ENCODE peak calls at places on chromosomes 2 and 18, in five cellular contexts. E is thyroid gland, R is uterus, F is GM23338, L is neuronal stem cell. C is an unnamed sample.
A peak's percentile ranks its signal among the peaks of the same experiment; 100 is the strongest.

GRCh38 chr18:68448736-68449135 is 266.2 kb downstream of the TMX3 start:
- DNase-seq in E (no peak), R (no peak), F (no peak), L (no peak), C (no peak)

GRCh38 chr2:240250985-240251847 is 110.8 kb upstream of the OTOS start:
- DNase-seq in E (peak; percentile 92), R (peak; percentile 90), F (peak; percentile 22), L (peak; percentile 38), C (no peak)

GRCh38 chr2:143160732-143161707 is 31.8 kb downstream of the ARHGAP15 start:
- DNase-seq in E (no peak), R (no peak), F (no peak), L (peak; percentile 12), C (no peak)

GRCh38 chr18:74282359-74283254 is 9.2 kb downstream of the CYB5A start:
- DNase-seq in E (no peak), R (no peak), F (peak; percentile 42), L (no peak), C (no peak)

GRCh38 chr2:134304726-134305509 is 51.0 kb downstream of the MGAT5 start:
- DNase-seq in E (peak; percentile 69), R (no peak), F (no peak), L (no peak), C (no peak)

GRCh38 chr2:207772081-207772843 is 2.6 kb upstream of the FZD5 start:
- DNase-seq in E (no peak), R (peak; percentile 23), F (peak; percentile 97), L (no peak), C (no peak)

GRCh38 chr2:207046642-207047213 is 107.4 kb downstream of the CPO start:
- DNase-seq in E (no peak), R (no peak), F (no peak), L (no peak), C (peak; percentile 78)

GRCh38 chr2:27314709-27315108 is 6.5 kb upstream of the UCN start:
- DNase-seq in E (no peak), R (no peak), F (no peak), L (no peak), C (no peak)

GRCh38 chr2:200604571-200605255 is 18.9 kb downstream of the AOX1 start:
- DNase-seq in E (no peak), R (no peak), F (no peak), L (no peak), C (no peak)

GRCh38 chr2:100865819-100866462 is 46.0 kb downstream of the NPAS2 start:
- DNase-seq in E (no peak), R (no peak), F (no peak), L (no peak), C (no peak)

GRCh38 chr2:195898505-195898904 is 170.1 kb downstream of the DNAH7 start:
- DNase-seq in E (peak; percentile 99), R (peak; percentile 16), F (no peak), L (peak; percentile 2), C (no peak)

GRCh38 chr2:42795871-42796301 is 3.5 kb upstream of the HAAO start:
- DNase-seq in E (no peak), R (no peak), F (no peak), L (no peak), C (no peak)

GRCh38 chr2:190927257-190927656 is 46.6 kb downstream of the GLS start:
- DNase-seq in E (no peak), R (no peak), F (no peak), L (no peak), C (no peak)

GRCh38 chr2:109229094-109229675 is 100.2 kb downstream of the SH3RF3 start:
- DNase-seq in E (no peak), R (no peak), F (no peak), L (no peak), C (no peak)

GRCh38 chr2:74502720-74503505 is 3.5 kb upstream of the LBX2 start:
- DNase-seq in E (peak; percentile 60), R (peak; percentile 61), F (peak; percentile 73), L (no peak), C (no peak)

GRCh38 chr2:165790461-165790860 is 3.6 kb downstream of the GALNT3 start:
- DNase-seq in E (no peak), R (no peak), F (no peak), L (no peak), C (no peak)

GRCh38 chr18:3463052-3463451 is 13.1 kb downstream of the TGIF1 start:
- DNase-seq in E (no peak), R (no peak), F (no peak), L (no peak), C (no peak)

GRCh38 chr2:168692132-168692762 is 110.2 kb upstream of the NOSTRIN start:
- DNase-seq in E (no peak), R (no peak), F (no peak), L (no peak), C (peak; percentile 11)

GRCh38 chr2:39902103-39902502 is 123.0 kb upstream of the THUMPD2 start:
- DNase-seq in E (no peak), R (no peak), F (no peak), L (no peak), C (no peak)

GRCh38 chr18:62571648-62572047 is 48.8 kb downstream of the ZCCHC2 start:
- DNase-seq in E (no peak), R (no peak), F (no peak), L (no peak), C (no peak)
- H3K27me3 ChIP-seq in E (no peaks in the 10 kb centered on the region), R (no peaks in the 10 kb centered on the region), F (no peaks in the 10 kb centered on the region), L (no peaks in the 10 kb centered on the region), C (no peaks in the 10 kb centered on the region)

DNA sequence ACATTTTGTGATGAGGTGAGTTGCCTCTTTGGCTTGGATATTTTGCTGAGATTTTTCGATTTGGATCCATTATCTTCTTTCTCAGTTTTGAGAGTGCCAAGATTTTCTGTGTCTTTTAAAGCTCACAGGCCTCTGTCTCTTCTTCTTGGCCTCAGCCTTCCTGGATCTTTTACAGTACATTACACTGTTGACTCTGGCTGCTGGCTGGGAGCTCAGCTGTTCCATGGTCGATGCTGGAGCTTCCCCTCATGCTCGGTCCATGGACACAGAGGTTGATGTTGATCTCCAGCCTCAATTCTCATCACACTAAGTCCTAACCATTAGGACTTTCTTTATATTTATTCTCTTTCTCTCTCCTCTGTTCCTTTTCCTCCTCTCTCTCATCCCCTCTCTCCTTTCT is 332.8 kb upstream of the UBE2E3 start:
- DNase-seq in E (no peak), R (no peak), F (no peak), L (no peak), C (no peak)
- H3K27ac ChIP-seq in E (no peak overlapping the region), R (no peak overlapping the region), F (no peak overlapping the region), L (no peak overlapping the region), C (no peak overlapping the region)

DNA sequence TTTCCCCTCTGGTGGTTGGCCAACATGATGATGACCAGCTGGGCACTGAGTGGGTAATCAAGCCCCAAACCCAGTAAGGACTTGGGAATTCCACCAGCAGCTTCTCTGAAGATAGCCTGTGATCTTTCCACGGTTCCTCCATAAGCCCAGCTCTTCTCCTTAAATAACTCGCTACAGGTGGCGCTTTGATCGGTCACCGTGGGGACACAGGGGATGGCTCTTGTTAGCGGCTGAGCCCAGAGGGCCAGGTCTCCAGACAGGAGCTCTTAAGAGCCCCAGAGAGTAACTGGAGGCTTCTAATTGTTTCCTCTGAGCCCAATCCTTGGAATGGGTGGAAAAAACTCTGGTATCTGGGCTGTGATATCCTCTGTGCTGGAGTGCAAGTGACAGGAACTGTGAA is 13.6 kb upstream of the INHBB start:
- DNase-seq in E (no peak), R (no peak), F (no peak), L (no peak), C (no peak)
- H3K27me3 ChIP-seq in E (no peaks in the 10 kb centered on the region), R (no peaks in the 10 kb centered on the region), F (no peaks in the 10 kb centered on the region), L (no peaks in the 10 kb centered on the region), C (no peaks in the 10 kb centered on the region)

GRCh38 chr18:422966-423365 is 77.5 kb downstream of the COLEC12 start:
- DNase-seq in E (no peak), R (no peak), F (no peak), L (no peak), C (no peak)

GRCh38 chr18:424869-425138 is 75.7 kb downstream of the COLEC12 start:
- DNase-seq in E (no peak), R (no peak), F (no peak), L (no peak), C (no peak)

GRCh38 chr18:427005-427404 is 73.5 kb downstream of the COLEC12 start:
- DNase-seq in E (no peak), R (peak; percentile 85), F (no peak), L (no peak), C (no peak)

GRCh38 chr18:421236-422155 is 79.0 kb downstream of the COLEC12 start:
- DNase-seq in E (no peak), R (no peak), F (no peak), L (no peak), C (no peak)

GRCh38 chr18:424071-424868 is 76.2 kb downstream of the COLEC12 start:
- DNase-seq in E (no peak), R (peak; percentile 48), F (no peak), L (no peak), C (no peak)
- H3K27ac ChIP-seq in E (no peak overlapping the region), R (peak overlapping the region; percentile 47), F (no peak overlapping the region), L (no peak overlapping the region), C (no peak overlapping the region)

GRCh38 chr2:113276906-113277425 is 1.8 kb downstream of the PAX8 start:
- DNase-seq in E (no peak), R (no peak), F (peak; percentile 80), L (peak; percentile 48), C (no peak)

GRCh38 chr2:113277474-113278072 is 1.1 kb downstream of the PAX8 start:
- DNase-seq in E (no peak), R (no peak), F (peak; percentile 60), L (peak; percentile 47), C (no peak)

GRCh38 chr2:113276216-113276905 is 2.4 kb downstream of the PAX8 start:
- DNase-seq in E (no peak), R (no peak), F (peak; percentile 17), L (peak; percentile 21), C (no peak)

GRCh38 chr2:113278073-113278811 is 479 bp downstream of the PAX8 start:
- DNase-seq in E (no peak), R (no peak), F (peak; percentile 55), L (peak; percentile 35), C (no peak)

DNA sequence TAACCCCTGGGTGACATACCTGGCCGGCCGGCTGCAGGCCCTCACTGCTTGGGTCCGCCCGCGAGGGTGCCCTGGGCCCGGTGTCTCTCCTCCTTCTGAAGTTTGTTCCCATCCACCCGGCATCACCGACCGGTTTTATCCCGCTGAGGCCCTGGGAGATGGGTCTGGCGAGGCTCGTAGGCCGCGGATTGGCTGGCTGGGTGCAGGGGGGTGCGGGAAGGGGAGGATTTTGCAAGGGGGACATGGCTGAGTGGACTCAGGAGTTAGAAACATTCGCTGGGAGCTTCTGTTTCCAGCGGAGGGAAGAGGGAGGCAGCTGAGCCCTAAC is at the start of gene PAX8:
- DNase-seq in E (peak; percentile 98), R (no peak), F (peak; percentile 48), L (no peak), C (no peak)
- H3K27me3 ChIP-seq in E (no peaks in the 10 kb centered on the region), R (peaks cover 12% of the 10 kb centered on the region), F (peaks cover 95% of the 10 kb centered on the region), L (peaks cover 60% of the 10 kb centered on the region), C (peaks cover 31% of the 10 kb centered on the region)

C was measured in CD4-positive, CD25-positive, alpha-beta regulatory T cell.